ENCODE peak calls at places on chromosomes 2 and 18, in four cellular contexts. Z is GM12878, V is HepG2, P is A549. F is an unnamed sample.

GRCh38 chr2:227661019-227661726 is 5.4 kb upstream of the SCYGR5 start:
- DNase-seq in Z (no peak), V (no peak), P (no peak), F (no peak)

GRCh38 chr2:230912046-230912445 is 13.0 kb downstream of the GPR55 start:
- DNase-seq in Z (no peak), V (no peak), P (no peak), F (no peak)

GRCh38 chr2:150234787-150235512 is 252.5 kb downstream of the RND3 start:
- DNase-seq in Z (no peak), V (no peak), P (no peak), F (no peak)

GRCh38 chr18:53843113-53843512 is 381.4 kb downstream of the MBD2 start:
- DNase-seq in Z (no peak), V (no peak), P (no peak), F (no peak)

GRCh38 chr2:8168876-8169275 is 513.0 kb upstream of the ID2 start:
- DNase-seq in Z (no peak), V (no peak), P (no peak), F (no peak)

GRCh38 chr2:46679761-46680160 is 200.4 kb downstream of the TMEM247 start:
- DNase-seq in Z (no peak), V (no peak), P (no peak), F (no peak)

GRCh38 chr2:237726401-237726830 is 72.2 kb upstream of the RBM44 start:
- DNase-seq in Z (no peak), V (no peak), P (no peak), F (peak)

GRCh38 chr2:113225505-113226259 is 51.9 kb downstream of the PSD4 start:
- DNase-seq in Z (no peak), V (no peak), P (peak), F (peak)

GRCh38 chr2:147451131-147451530 is 393.7 kb upstream of the ACVR2A start:
- DNase-seq in Z (no peak), V (no peak), P (no peak), F (no peak)

GRCh38 chr2:43142921-43143438 is 83.4 kb downstream of the ZFP36L2 start:
- DNase-seq in Z (no peak), V (peak), P (no peak), F (no peak)

GRCh38 chr2:69693472-69694450 is 48.2 kb upstream of the ANXA4 start:
- DNase-seq in Z (peak), V (no peak), P (no peak), F (no peak)

GRCh38 chr18:38297910-38298309 is 732.3 kb upstream of the CELF4 start:
- DNase-seq in Z (no peak), V (no peak), P (no peak), F (peak)

GRCh38 chr2:9336534-9337354 is 86.6 kb downstream of the ITGB1BP1 start:
- DNase-seq in Z (no peak), V (peak), P (no peak), F (peak)

GRCh38 chr18:49668583-49669290 is 106.9 kb downstream of the LIPG start:
- DNase-seq in Z (no peak), V (peak), P (no peak), F (no peak)

GRCh38 chr2:95275151-95275515 is 884 bp downstream of the PROM2 start:
- DNase-seq in Z (no peak), V (no peak), P (no peak), F (no peak)

GRCh38 chr2:95275601-95276243 is 1.5 kb downstream of the PROM2 start:
- DNase-seq in Z (no peak), V (no peak), P (no peak), F (no peak)

GRCh38 chr2:95277246-95277906 is 3.1 kb downstream of the PROM2 start:
- DNase-seq in Z (no peak), V (peak), P (no peak), F (no peak)

GRCh38 chr2:95276888-95277245 is 2.6 kb downstream of the PROM2 start:
- DNase-seq in Z (no peak), V (no peak), P (no peak), F (no peak)

DNA sequence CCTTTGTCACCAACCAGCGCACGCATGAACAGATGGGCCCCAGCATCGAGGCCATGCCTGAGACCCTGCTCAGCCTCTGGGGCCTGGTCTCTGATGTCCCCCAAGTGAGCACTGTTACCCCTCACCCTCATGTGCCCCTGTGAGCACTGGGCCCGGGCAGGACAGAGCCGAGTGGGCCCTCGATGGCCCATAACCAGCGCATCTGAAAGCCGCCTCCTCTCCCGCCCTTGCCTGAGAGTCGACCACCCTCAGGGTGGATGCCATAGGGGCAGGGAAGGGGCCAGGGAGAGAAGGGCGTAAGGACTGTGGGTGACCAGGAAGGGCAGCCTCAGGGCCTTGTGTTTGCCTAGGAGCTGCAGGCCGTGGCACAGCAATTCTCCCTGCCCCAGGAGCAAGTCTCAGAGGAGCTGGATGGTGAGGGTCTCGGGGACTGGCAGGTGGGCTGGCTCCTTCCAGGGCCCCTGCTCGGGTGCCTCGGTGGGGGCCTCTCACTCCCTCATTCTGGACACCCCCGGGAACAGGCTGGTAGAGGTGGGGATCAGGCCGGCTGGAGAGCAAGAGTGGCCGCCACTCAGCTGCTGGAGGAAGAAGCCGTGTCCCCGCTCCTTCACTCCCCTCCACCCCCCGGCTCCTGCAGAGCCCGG is 2.1 kb downstream of the PROM2 start:
- DNase-seq in Z (no peak), V (no peak), P (no peak), F (no peak)
- TF ChIP-seq PBX3 in Z (no peak), V (no peak), P (no peak), F (no peak)

GRCh38 chr2:177164131-177164530 is 48.5 kb upstream of the HNRNPA3 start:
- DNase-seq in Z (no peak), V (no peak), P (no peak), F (no peak)

GRCh38 chr2:177169810-177170514 is 42.6 kb upstream of the HNRNPA3 start:
- DNase-seq in Z (peak), V (peak), P (no peak), F (no peak)

GRCh38 chr2:177164584-177165052 is 48.0 kb upstream of the HNRNPA3 start:
- DNase-seq in Z (peak), V (peak), P (peak), F (peak)

GRCh38 chr2:177165103-177165583 is 47.5 kb upstream of the HNRNPA3 start:
- DNase-seq in Z (peak), V (no peak), P (no peak), F (no peak)

DNA sequence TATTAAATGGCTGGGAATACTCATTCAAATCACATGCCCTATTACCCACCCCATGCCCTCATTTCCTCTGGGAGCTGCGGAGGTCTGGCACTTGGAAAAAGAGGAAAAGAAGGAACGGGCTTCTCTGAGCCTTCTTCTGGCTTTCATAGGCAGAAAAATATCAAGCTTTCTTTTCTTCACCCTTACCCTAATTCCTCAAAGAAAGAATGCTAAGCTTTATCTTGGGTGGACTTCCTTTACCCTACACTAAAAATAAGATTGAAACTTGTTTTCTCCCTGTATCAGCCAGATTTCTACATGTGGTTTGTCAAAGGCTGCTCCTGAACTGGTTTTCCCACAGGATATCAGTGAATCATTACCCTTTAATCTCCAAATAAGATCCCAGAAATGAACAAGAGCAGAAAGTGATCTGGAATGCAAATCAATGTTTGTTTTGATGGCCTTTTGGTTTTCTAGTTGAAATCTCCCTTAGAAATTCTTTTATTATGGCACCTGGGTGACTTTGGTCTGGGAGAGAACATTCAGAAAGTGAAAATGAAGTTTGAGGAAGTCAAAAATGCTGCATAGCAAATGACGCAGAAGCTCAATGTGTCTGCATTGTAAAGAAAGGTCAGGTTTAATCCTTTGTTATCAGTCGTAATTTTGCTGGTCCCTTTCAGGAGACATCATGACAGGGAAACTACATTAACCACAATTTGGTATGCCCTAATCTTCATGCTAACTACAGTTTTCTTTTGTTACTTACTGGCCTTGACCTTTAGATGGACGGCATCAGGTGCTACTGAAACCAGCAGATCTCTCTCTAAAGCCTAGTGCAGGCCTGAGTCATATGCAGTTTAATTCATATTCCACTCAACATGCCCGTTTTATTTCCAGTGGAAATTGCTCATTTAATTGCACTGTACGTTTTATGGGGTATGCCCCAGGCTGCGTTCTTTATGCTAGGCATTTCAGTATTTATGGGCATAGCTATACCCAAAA is 46.6 kb upstream of the HNRNPA3 start:
- DNase-seq in Z (peak), V (peak), P (no peak), F (no peak)
- TF ChIP-seq PBX3 in Z (no peak), V (no peak), P (no peak), F (no peak)

GRCh38 chr2:191499874-191500565 is 177.9 kb upstream of the NABP1 start:
- DNase-seq in Z (no peak), V (no peak), P (no peak), F (peak)
- TF ChIP-seq PBX3 in Z (no peak), V (no peak), P (no peak), F (no peak)

DNA sequence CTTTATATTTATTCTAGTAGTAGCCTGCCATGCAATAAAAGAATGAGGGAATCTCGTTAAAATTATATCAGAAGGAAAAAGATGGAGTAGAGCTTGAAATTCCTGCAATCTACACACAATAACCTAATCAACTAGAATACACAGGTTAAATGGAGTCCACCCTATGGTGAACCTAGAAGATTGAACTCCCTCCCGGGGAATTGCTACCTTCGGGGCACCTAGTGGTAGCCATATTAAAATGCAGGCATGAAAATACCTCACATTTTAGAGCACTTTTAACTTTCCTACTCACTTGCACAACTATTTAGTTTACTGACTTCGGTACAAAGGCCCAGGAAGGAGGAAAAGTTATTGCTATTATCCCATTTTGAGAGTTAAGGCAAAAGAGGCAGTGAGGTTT is 174.5 kb downstream of the SS18 start:
- DNase-seq in Z (no peak), V (no peak), P (no peak), F (no peak)
- TF ChIP-seq PBX3 in Z (no peak), V (no peak), P (no peak), F (no peak)